ENCODE peak calls at places on chromosomes 2 and 18, in seven cellular contexts. One of them, this sample, is unnamed.

GRCh38 chr18:55421612-55422381 is 166.2 kb downstream of the TCF4 start:
- DNase-seq in HFF-Myc: no peak
- DNase-seq in body of pancreas: no peak
- DNase-seq in GM13977: no peak
- DNase-seq in BJ: no peak
- DNase-seq in HFFc6: peak
- DNase-seq in A549: no peak
- DNase-seq in this sample: no peak

GRCh38 chr18:74289137-74289536 is 2.6 kb downstream of the CYB5A start:
- DNase-seq in HFF-Myc: no peak
- DNase-seq in body of pancreas: no peak
- DNase-seq in GM13977: no peak
- DNase-seq in BJ: no peak
- DNase-seq in HFFc6: peak
- DNase-seq in A549: no peak
- DNase-seq in this sample: no peak

GRCh38 chr2:4992226-4992625 is 700.0 kb upstream of the SOX11 start:
- DNase-seq in HFF-Myc: no peak
- DNase-seq in body of pancreas: no peak
- DNase-seq in GM13977: no peak
- DNase-seq in BJ: no peak
- DNase-seq in HFFc6: no peak
- DNase-seq in A549: no peak
- DNase-seq in this sample: no peak

GRCh38 chr2:45895477-45895876 is 244.0 kb downstream of the PRKCE start:
- DNase-seq in HFF-Myc: peak
- DNase-seq in body of pancreas: no peak
- DNase-seq in GM13977: no peak
- DNase-seq in BJ: peak
- DNase-seq in HFFc6: peak
- DNase-seq in A549: no peak
- DNase-seq in this sample: no peak

GRCh38 chr2:165055081-165055879 is 100.0 kb upstream of the SLC38A11 start:
- DNase-seq in HFF-Myc: no peak
- DNase-seq in body of pancreas: no peak
- DNase-seq in GM13977: no peak
- DNase-seq in BJ: no peak
- DNase-seq in HFFc6: no peak
- DNase-seq in A549: peak
- DNase-seq in this sample: no peak

GRCh38 chr2:216492951-216493685 is 5.5 kb upstream of the RPL37A start:
- DNase-seq in HFF-Myc: no peak
- DNase-seq in body of pancreas: no peak
- DNase-seq in GM13977: no peak
- DNase-seq in BJ: peak
- DNase-seq in HFFc6: peak
- DNase-seq in A549: no peak
- DNase-seq in this sample: no peak

GRCh38 chr18:28120811-28121210 is 56.1 kb downstream of the CDH2 start:
- DNase-seq in HFF-Myc: no peak
- DNase-seq in body of pancreas: no peak
- DNase-seq in GM13977: no peak
- DNase-seq in BJ: no peak
- DNase-seq in HFFc6: no peak
- DNase-seq in A549: no peak
- DNase-seq in this sample: no peak

GRCh38 chr2:45922577-45922988 is 271.1 kb downstream of the PRKCE start:
- DNase-seq in HFF-Myc: peak
- DNase-seq in body of pancreas: no peak
- DNase-seq in GM13977: no peak
- DNase-seq in BJ: no peak
- DNase-seq in HFFc6: peak
- DNase-seq in A549: no peak
- DNase-seq in this sample: no peak

GRCh38 chr2:223578846-223579245 is 23.3 kb downstream of the SCG2 start:
- DNase-seq in HFF-Myc: no peak
- DNase-seq in body of pancreas: no peak
- DNase-seq in GM13977: no peak
- DNase-seq in BJ: no peak
- DNase-seq in HFFc6: no peak
- DNase-seq in A549: no peak
- DNase-seq in this sample: no peak

GRCh38 chr18:50009772-50010171 is 185.2 kb downstream of the MYO5B start:
- DNase-seq in HFF-Myc: no peak
- DNase-seq in body of pancreas: peak
- DNase-seq in GM13977: peak
- DNase-seq in BJ: no peak
- DNase-seq in HFFc6: peak
- DNase-seq in A549: peak
- DNase-seq in this sample: no peak

GRCh38 chr2:111975053-111975552 is 76.7 kb downstream of the MERTK start:
- DNase-seq in HFF-Myc: peak
- DNase-seq in body of pancreas: no peak
- DNase-seq in GM13977: no peak
- DNase-seq in BJ: peak
- DNase-seq in HFFc6: peak
- DNase-seq in A549: peak
- DNase-seq in this sample: peak

GRCh38 chr2:55961318-55961911 is 37.8 kb upstream of the EFEMP1 start:
- DNase-seq in HFF-Myc: peak
- DNase-seq in body of pancreas: no peak
- DNase-seq in GM13977: peak
- DNase-seq in BJ: no peak
- DNase-seq in HFFc6: peak
- DNase-seq in A549: peak
- DNase-seq in this sample: no peak

GRCh38 chr2:82857952-82858351 is 1601.1 kb downstream of the SUCLG1 start:
- DNase-seq in HFF-Myc: no peak
- DNase-seq in body of pancreas: no peak
- DNase-seq in GM13977: no peak
- DNase-seq in BJ: no peak
- DNase-seq in HFFc6: no peak
- DNase-seq in A549: no peak
- DNase-seq in this sample: no peak
- TF ChIP-seq CTCF in HFF-Myc: no peak
- TF ChIP-seq CTCF in body of pancreas: no peak
- TF ChIP-seq CTCF in GM13977: no peak
- TF ChIP-seq CTCF in BJ: no peak
- TF ChIP-seq CTCF in HFFc6: no peak
- TF ChIP-seq CTCF in A549: no peak
- TF ChIP-seq CTCF in this sample: no peak

DNA sequence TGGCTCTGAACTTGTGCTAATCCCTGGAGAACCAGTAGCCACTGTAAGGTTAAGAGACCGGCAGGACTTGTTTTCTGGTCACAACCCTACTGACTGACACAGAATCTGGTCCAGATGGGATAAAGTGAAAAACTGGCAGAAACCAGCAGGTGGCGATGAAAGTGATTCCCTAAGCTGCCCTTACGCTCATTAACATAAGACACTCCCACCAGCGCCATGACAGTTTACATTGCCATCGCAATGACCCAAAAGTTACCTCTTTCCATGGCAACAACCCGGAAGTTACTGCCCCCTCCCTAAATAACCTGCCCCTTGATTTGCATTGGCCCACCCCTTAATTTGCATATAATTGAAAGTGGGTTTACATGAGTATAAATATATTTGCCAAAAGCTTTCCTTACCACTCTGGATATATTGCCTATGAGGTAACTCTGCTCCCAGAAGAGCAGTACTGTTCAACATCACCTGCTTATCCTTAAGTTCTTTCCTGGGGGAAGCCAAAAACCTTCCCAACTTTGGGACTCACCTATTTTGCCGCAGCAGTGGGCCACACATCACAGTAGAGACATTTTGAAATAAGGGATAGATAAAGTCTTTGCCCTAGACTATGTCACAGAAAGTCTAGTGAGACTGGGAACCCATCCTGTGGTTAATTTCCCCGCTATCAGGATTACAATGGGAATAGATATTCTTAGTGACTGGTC is 35.8 kb upstream of the AFF3 start:
- DNase-seq in HFF-Myc: no peak
- DNase-seq in body of pancreas: peak
- DNase-seq in GM13977: peak
- DNase-seq in BJ: no peak
- DNase-seq in HFFc6: no peak
- DNase-seq in A549: peak
- DNase-seq in this sample: no peak
- TF ChIP-seq CTCF in HFF-Myc: peak
- TF ChIP-seq CTCF in body of pancreas: no peak
- TF ChIP-seq CTCF in GM13977: peak
- TF ChIP-seq CTCF in BJ: peak
- TF ChIP-seq CTCF in HFFc6: peak
- TF ChIP-seq CTCF in A549: peak
- TF ChIP-seq CTCF in this sample: peak

GRCh38 chr18:37778417-37779165 is 213.0 kb upstream of the CELF4 start:
- DNase-seq in HFF-Myc: no peak
- DNase-seq in body of pancreas: peak
- DNase-seq in GM13977: peak
- DNase-seq in BJ: no peak
- DNase-seq in HFFc6: peak
- DNase-seq in A549: peak
- DNase-seq in this sample: no peak
- TF ChIP-seq CTCF in HFF-Myc: peak
- TF ChIP-seq CTCF in body of pancreas: peak
- TF ChIP-seq CTCF in GM13977: peak
- TF ChIP-seq CTCF in BJ: peak
- TF ChIP-seq CTCF in HFFc6: peak
- TF ChIP-seq CTCF in A549: peak
- TF ChIP-seq CTCF in this sample: peak

GRCh38 chr2:7373156-7373555 is 455.9 kb downstream of the RNF144A start:
- DNase-seq in HFF-Myc: no peak
- DNase-seq in body of pancreas: no peak
- DNase-seq in GM13977: no peak
- DNase-seq in BJ: no peak
- DNase-seq in HFFc6: no peak
- DNase-seq in A549: no peak
- DNase-seq in this sample: no peak

GRCh38 chr2:7379799-7380198 is 462.6 kb downstream of the RNF144A start:
- DNase-seq in HFF-Myc: no peak
- DNase-seq in body of pancreas: peak
- DNase-seq in GM13977: peak
- DNase-seq in BJ: no peak
- DNase-seq in HFFc6: no peak
- DNase-seq in A549: peak
- DNase-seq in this sample: no peak

GRCh38 chr2:7378642-7379041 is 461.4 kb downstream of the RNF144A start:
- DNase-seq in HFF-Myc: no peak
- DNase-seq in body of pancreas: no peak
- DNase-seq in GM13977: no peak
- DNase-seq in BJ: no peak
- DNase-seq in HFFc6: no peak
- DNase-seq in A549: no peak
- DNase-seq in this sample: no peak

GRCh38 chr2:7375901-7376300 is 458.7 kb downstream of the RNF144A start:
- DNase-seq in HFF-Myc: no peak
- DNase-seq in body of pancreas: no peak
- DNase-seq in GM13977: no peak
- DNase-seq in BJ: no peak
- DNase-seq in HFFc6: no peak
- DNase-seq in A549: no peak
- DNase-seq in this sample: no peak

GRCh38 chr2:7377861-7378569 is 460.8 kb downstream of the RNF144A start:
- DNase-seq in HFF-Myc: no peak
- DNase-seq in body of pancreas: peak
- DNase-seq in GM13977: no peak
- DNase-seq in BJ: no peak
- DNase-seq in HFFc6: no peak
- DNase-seq in A549: no peak
- DNase-seq in this sample: no peak
- TF ChIP-seq CTCF in HFF-Myc: no peak
- TF ChIP-seq CTCF in body of pancreas: peak
- TF ChIP-seq CTCF in GM13977: no peak
- TF ChIP-seq CTCF in BJ: no peak
- TF ChIP-seq CTCF in HFFc6: no peak
- TF ChIP-seq CTCF in A549: no peak
- TF ChIP-seq CTCF in this sample: no peak

GRCh38 chr2:176826356-176826755 is 386.2 kb upstream of the HNRNPA3 start:
- DNase-seq in HFF-Myc: no peak
- DNase-seq in body of pancreas: no peak
- DNase-seq in GM13977: no peak
- DNase-seq in BJ: no peak
- DNase-seq in HFFc6: no peak
- DNase-seq in A549: no peak
- DNase-seq in this sample: no peak

GRCh38 chr2:176822060-176822459 is 390.5 kb upstream of the HNRNPA3 start:
- DNase-seq in HFF-Myc: no peak
- DNase-seq in body of pancreas: no peak
- DNase-seq in GM13977: no peak
- DNase-seq in BJ: no peak
- DNase-seq in HFFc6: no peak
- DNase-seq in A549: no peak
- DNase-seq in this sample: no peak

GRCh38 chr2:176818653-176819052 is 393.9 kb upstream of the HNRNPA3 start:
- DNase-seq in HFF-Myc: no peak
- DNase-seq in body of pancreas: no peak
- DNase-seq in GM13977: no peak
- DNase-seq in BJ: no peak
- DNase-seq in HFFc6: no peak
- DNase-seq in A549: no peak
- DNase-seq in this sample: no peak

GRCh38 chr2:176817061-176817565 is 395.5 kb upstream of the HNRNPA3 start:
- DNase-seq in HFF-Myc: no peak
- DNase-seq in body of pancreas: no peak
- DNase-seq in GM13977: no peak
- DNase-seq in BJ: no peak
- DNase-seq in HFFc6: no peak
- DNase-seq in A549: peak
- DNase-seq in this sample: no peak

DNA sequence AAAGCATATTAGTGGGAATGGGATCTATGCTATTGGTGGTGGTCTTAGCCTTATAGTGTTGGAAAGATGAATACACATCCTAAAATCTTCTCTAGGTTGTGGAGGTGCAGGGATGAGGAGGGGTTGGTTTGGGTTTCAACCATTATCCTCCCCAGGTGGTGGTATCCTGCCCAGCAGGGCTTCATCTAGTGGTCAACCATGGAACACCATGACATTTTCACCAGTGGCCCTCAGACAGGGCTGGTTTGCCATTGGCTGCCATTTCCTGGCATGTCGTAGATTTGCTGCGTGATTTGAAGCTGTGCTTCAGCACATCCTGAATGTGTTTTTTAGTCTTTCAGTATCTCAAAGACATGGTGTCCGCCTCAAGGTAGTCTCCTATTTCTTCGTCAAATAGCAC is 391.2 kb upstream of the HNRNPA3 start:
- DNase-seq in HFF-Myc: no peak
- DNase-seq in body of pancreas: no peak
- DNase-seq in GM13977: no peak
- DNase-seq in BJ: no peak
- DNase-seq in HFFc6: no peak
- DNase-seq in A549: peak
- DNase-seq in this sample: no peak
- TF ChIP-seq CTCF in HFF-Myc: no peak
- TF ChIP-seq CTCF in body of pancreas: no peak
- TF ChIP-seq CTCF in GM13977: no peak
- TF ChIP-seq CTCF in BJ: no peak
- TF ChIP-seq CTCF in HFFc6: peak
- TF ChIP-seq CTCF in A549: no peak
- TF ChIP-seq CTCF in this sample: no peak

GRCh38 chr18:67451952-67452351 is 64.6 kb downstream of the DSEL start:
- DNase-seq in HFF-Myc: no peak
- DNase-seq in body of pancreas: no peak
- DNase-seq in GM13977: no peak
- DNase-seq in BJ: no peak
- DNase-seq in HFFc6: no peak
- DNase-seq in A549: no peak
- DNase-seq in this sample: no peak
- TF ChIP-seq CTCF in HFF-Myc: no peak
- TF ChIP-seq CTCF in body of pancreas: no peak
- TF ChIP-seq CTCF in GM13977: no peak
- TF ChIP-seq CTCF in BJ: no peak
- TF ChIP-seq CTCF in HFFc6: no peak
- TF ChIP-seq CTCF in A549: no peak
- TF ChIP-seq CTCF in this sample: no peak

This sample was measured in AG09319.